ENCODE peak calls at places on chromosome 19, in four cellular contexts. Z is foreskin keratinocyte; L is activated T-cell treated with anti-CD3 and anti-CD28 coated beads, Interleukin-2, amount 50 U/mL, for 72 hours; J is aorta. Y is an unnamed sample.

GRCh38 chr19:1874554-1875185 is 10.6 kb downstream of the ABHD17A start:
- ATAC-seq in L (peak), J (no peak), Z (no peak), Y (no peak)

GRCh38 chr19:41930322-41930722 is 2.1 kb upstream of the ERFL start:
- ATAC-seq in Z (no peak), L (no peak), J (no peak), Y (no peak)

GRCh38 chr19:10874019-10874418 is 2.7 kb downstream of the CARM1 start:
- ATAC-seq in Z (no peak), J (no peak), L (no peak), Y (no peak)

GRCh38 chr19:29785360-29785759 is 26.4 kb upstream of the CCNE1 start:
- ATAC-seq in L (no peak), J (no peak), Z (no peak), Y (no peak)

GRCh38 chr19:6761053-6761676 is 6.1 kb downstream of the SH2D3A start:
- ATAC-seq in L (peak), Z (no peak), J (no peak), Y (no peak)

GRCh38 chr19:15324791-15325519 is 7.4 kb downstream of the BRD4 start:
- ATAC-seq in Z (no peak), L (peak), J (peak), Y (no peak)

GRCh38 chr19:55118401-55118991 is 1.1 kb upstream of the PPP1R12C start:
- ATAC-seq in Z (no peak), J (no peak), L (no peak), Y (no peak)

GRCh38 chr19:8517551-8518442 is 3.8 kb upstream of the ZNF414 start:
- ATAC-seq in J (no peak), Z (no peak), L (no peak), Y (no peak)

GRCh38 chr19:21603431-21604153 is 98.2 kb downstream of the ZNF429 start:
- ATAC-seq in Z (no peak), J (peak), L (no peak), Y (no peak)

GRCh38 chr19:14127929-14128509 is 8.4 kb downstream of the ASF1B start:
- ATAC-seq in L (no peak), Z (no peak), J (peak), Y (peak)

GRCh38 chr19:6663236-6664187 is 6.4 kb downstream of the TNFSF14 start:
- ATAC-seq in L (peak), J (no peak), Z (no peak), Y (no peak)

GRCh38 chr19:17466487-17466850 is 3.9 kb upstream of the SLC27A1 start:
- ATAC-seq in J (no peak), Z (no peak), L (no peak), Y (no peak)

GRCh38 chr19:19081642-19082151 is 17.9 kb downstream of the SLC25A42 start:
- ATAC-seq in J (no peak), Z (no peak), L (no peak), Y (no peak)

GRCh38 chr19:55442372-55443044 is 592 bp downstream of the SHISA7 start:
- ATAC-seq in J (no peak), L (peak), Z (no peak), Y (no peak)

GRCh38 chr19:54572696-54573311 is 786 bp upstream of the LILRA2 start:
- ATAC-seq in L (no peak), J (peak), Z (no peak), Y (peak)

GRCh38 chr19:4199699-4200293 is 17.3 kb downstream of the ANKRD24 start:
- ATAC-seq in L (no peak), J (peak), Z (no peak), Y (no peak)

GRCh38 chr19:18425515-18426415 is 6.6 kb downstream of the SSBP4 start:
- ATAC-seq in L (no peak), J (peak), Z (peak), Y (peak)

GRCh38 chr19:15265849-15266248 is 33.6 kb upstream of the EPHX3 start:
- ATAC-seq in Z (no peak), J (peak), L (no peak), Y (peak)

GRCh38 chr19:566403-566802 is 6.0 kb upstream of the BSG start:
- ATAC-seq in Z (no peak), L (no peak), J (peak), Y (peak)

GRCh38 chr19:8640402-8641004 is 10.1 kb downstream of the NFILZ start:
- ATAC-seq in J (peak), L (no peak), Z (no peak), Y (peak)

GRCh38 chr19:58509731-58510083 is 2.1 kb downstream of the SLC27A5 start:
- ATAC-seq in Z (no peak), L (no peak), J (no peak), Y (no peak)

GRCh38 chr19:55667958-55668357 is 7.1 kb upstream of the EPN1 start:
- ATAC-seq in J (no peak), Z (peak), L (no peak), Y (no peak)

Y was measured in gastroesophageal sphincter.